ENCODE peak calls at places on chromosomes 5 and 9, in five cellular contexts. One of them, this sample, is unnamed.
A peak's percentile ranks its signal among the peaks of the same experiment; 100 is the strongest.

GRCh38 chr5:158700231-158700996 is 399.3 kb downstream of the EBF1 start:
- DNase-seq in A673: peak; percentile 50
- DNase-seq in upper lobe of right lung: no peak
- DNase-seq in DND-41: no peak
- DNase-seq in left ventricle myocardium inferior: no peak
- DNase-seq in this sample: peak; percentile 30

GRCh38 chr9:126421567-126422428 is 95.2 kb downstream of the MVB12B start:
- DNase-seq in A673: no peak
- DNase-seq in upper lobe of right lung: no peak
- DNase-seq in DND-41: no peak
- DNase-seq in left ventricle myocardium inferior: no peak
- DNase-seq in this sample: no peak

GRCh38 chr9:114026335-114026734 is 51.8 kb downstream of the AMBP start:
- DNase-seq in A673: no peak
- DNase-seq in upper lobe of right lung: no peak
- DNase-seq in DND-41: no peak
- DNase-seq in left ventricle myocardium inferior: no peak
- DNase-seq in this sample: no peak

GRCh38 chr9:76845254-76845653 is 60.7 kb downstream of the PRUNE2 start:
- DNase-seq in A673: no peak
- DNase-seq in upper lobe of right lung: no peak
- DNase-seq in DND-41: no peak
- DNase-seq in left ventricle myocardium inferior: no peak
- DNase-seq in this sample: no peak

GRCh38 chr9:78267889-78268288 is 29.0 kb upstream of the PSAT1 start:
- DNase-seq in A673: no peak
- DNase-seq in upper lobe of right lung: no peak
- DNase-seq in DND-41: no peak
- DNase-seq in left ventricle myocardium inferior: no peak
- DNase-seq in this sample: no peak

GRCh38 chr5:177129206-177129605 is 4.4 kb upstream of the NSD1 start:
- DNase-seq in A673: no peak
- DNase-seq in upper lobe of right lung: peak; percentile 11
- DNase-seq in DND-41: no peak
- DNase-seq in left ventricle myocardium inferior: no peak
- DNase-seq in this sample: no peak

GRCh38 chr9:23153058-23153457 is 673.0 kb downstream of the ELAVL2 start:
- DNase-seq in A673: no peak
- DNase-seq in upper lobe of right lung: no peak
- DNase-seq in DND-41: no peak
- DNase-seq in left ventricle myocardium inferior: no peak
- DNase-seq in this sample: no peak

GRCh38 chr5:105503950-105504349 is 1941.4 kb upstream of the NUDT12 start:
- DNase-seq in A673: no peak
- DNase-seq in upper lobe of right lung: no peak
- DNase-seq in DND-41: no peak
- DNase-seq in left ventricle myocardium inferior: no peak
- DNase-seq in this sample: no peak

GRCh38 chr5:72460413-72460812 is 46.8 kb downstream of the ZNF366 start:
- DNase-seq in A673: no peak
- DNase-seq in upper lobe of right lung: peak; percentile 58
- DNase-seq in DND-41: no peak
- DNase-seq in left ventricle myocardium inferior: no peak
- DNase-seq in this sample: no peak

GRCh38 chr9:12554636-12555035 is 138.5 kb upstream of the TYRP1 start:
- DNase-seq in A673: peak; percentile 58
- DNase-seq in upper lobe of right lung: no peak
- DNase-seq in DND-41: no peak
- DNase-seq in left ventricle myocardium inferior: no peak
- DNase-seq in this sample: no peak

GRCh38 chr5:87229780-87230179 is 37.9 kb upstream of the RASA1 start:
- DNase-seq in A673: no peak
- DNase-seq in upper lobe of right lung: no peak
- DNase-seq in DND-41: no peak
- DNase-seq in left ventricle myocardium inferior: no peak
- DNase-seq in this sample: no peak

GRCh38 chr5:16808936-16809815 is 126.9 kb downstream of the MYO10 start:
- DNase-seq in A673: no peak
- DNase-seq in upper lobe of right lung: no peak
- DNase-seq in DND-41: no peak
- DNase-seq in left ventricle myocardium inferior: no peak
- DNase-seq in this sample: no peak

GRCh38 chr9:98906273-98907040 is 37.2 kb upstream of the COL15A1 start:
- DNase-seq in A673: peak; percentile 15
- DNase-seq in upper lobe of right lung: no peak
- DNase-seq in DND-41: no peak
- DNase-seq in left ventricle myocardium inferior: peak; percentile 62
- DNase-seq in this sample: peak; percentile 52

GRCh38 chr9:130782883-130783537 is 52.0 kb upstream of the ABL1 start:
- DNase-seq in A673: no peak
- DNase-seq in upper lobe of right lung: no peak
- DNase-seq in DND-41: no peak
- DNase-seq in left ventricle myocardium inferior: no peak
- DNase-seq in this sample: no peak

GRCh38 chr9:130775336-130775991 is 59.6 kb upstream of the ABL1 start:
- DNase-seq in A673: no peak
- DNase-seq in upper lobe of right lung: no peak
- DNase-seq in DND-41: no peak
- DNase-seq in left ventricle myocardium inferior: no peak
- DNase-seq in this sample: no peak

GRCh38 chr9:130780865-130781504 is 54.1 kb upstream of the ABL1 start:
- DNase-seq in A673: peak; percentile 96
- DNase-seq in upper lobe of right lung: no peak
- DNase-seq in DND-41: no peak
- DNase-seq in left ventricle myocardium inferior: peak; percentile 56
- DNase-seq in this sample: peak; percentile 92

GRCh38 chr9:130780415-130780814 is 54.6 kb upstream of the ABL1 start:
- DNase-seq in A673: no peak
- DNase-seq in upper lobe of right lung: no peak
- DNase-seq in DND-41: no peak
- DNase-seq in left ventricle myocardium inferior: no peak
- DNase-seq in this sample: no peak

GRCh38 chr9:130779153-130779855 is 55.8 kb upstream of the ABL1 start:
- DNase-seq in A673: no peak
- DNase-seq in upper lobe of right lung: no peak
- DNase-seq in DND-41: no peak
- DNase-seq in left ventricle myocardium inferior: no peak
- DNase-seq in this sample: peak; percentile 38
- H3K27ac ChIP-seq in A673: peak overlapping the region; percentile 84
- H3K27ac ChIP-seq in upper lobe of right lung: no peak overlapping the region
- H3K27ac ChIP-seq in DND-41: no peak overlapping the region
- H3K27ac ChIP-seq in left ventricle myocardium inferior: peak overlapping the region; percentile 71
- H3K27ac ChIP-seq in this sample: peak overlapping the region; percentile 99

DNA sequence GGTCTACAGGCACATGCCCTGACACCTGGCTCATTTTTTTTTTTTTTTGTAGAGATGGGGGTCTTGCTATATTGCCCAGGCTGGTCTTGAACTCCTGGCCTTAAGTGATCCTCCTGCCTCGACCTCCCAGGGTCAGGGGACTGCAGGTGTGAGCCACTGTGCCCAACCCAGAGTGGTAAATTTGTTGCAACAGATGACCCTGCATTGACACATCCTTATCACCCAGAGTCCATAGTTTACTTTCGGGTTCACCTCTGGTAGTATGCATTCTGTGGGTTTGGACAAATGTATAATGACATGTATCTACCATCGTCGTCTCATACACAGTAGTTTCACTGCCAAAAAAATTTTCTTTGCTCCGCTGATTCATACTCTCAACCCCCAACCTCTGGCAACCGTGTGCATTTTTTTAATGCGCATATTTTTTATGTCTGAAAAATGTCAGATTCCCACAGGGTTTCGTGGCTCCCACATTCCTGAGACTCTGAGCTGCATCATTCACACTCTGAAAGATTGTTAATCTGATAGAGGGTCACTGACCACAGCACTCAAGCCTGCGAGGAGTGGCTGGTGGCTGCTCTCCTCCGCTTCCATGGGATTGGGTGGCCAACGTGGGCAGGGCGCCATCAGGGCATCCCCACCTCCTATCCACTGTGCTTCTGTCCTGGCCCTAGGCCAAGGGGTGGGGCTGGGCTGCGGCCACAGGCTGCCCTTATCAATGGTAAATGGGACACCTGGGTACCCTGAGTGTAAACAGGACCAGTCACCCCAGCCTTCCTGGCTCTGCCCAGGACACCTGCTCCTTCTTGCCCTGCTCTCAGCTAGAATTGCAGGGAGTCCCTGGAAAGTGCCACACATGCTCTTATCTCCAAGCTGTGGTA is 9.6 kb downstream of the NDST1 start:
- DNase-seq in A673: no peak
- DNase-seq in upper lobe of right lung: peak; percentile 86
- DNase-seq in DND-41: no peak
- DNase-seq in left ventricle myocardium inferior: peak; percentile 59
- DNase-seq in this sample: peak; percentile 59
- H3K4me1 ChIP-seq in A673: peaks cover 14% of the 10 kb centered on the region
- H3K4me1 ChIP-seq in upper lobe of right lung: peaks cover 86% of the 10 kb centered on the region
- H3K4me1 ChIP-seq in DND-41: no peaks in the 10 kb centered on the region
- H3K4me1 ChIP-seq in left ventricle myocardium inferior: peaks cover 99% of the 10 kb centered on the region
- H3K4me1 ChIP-seq in this sample: peaks cover 6% of the 10 kb centered on the region

DNA sequence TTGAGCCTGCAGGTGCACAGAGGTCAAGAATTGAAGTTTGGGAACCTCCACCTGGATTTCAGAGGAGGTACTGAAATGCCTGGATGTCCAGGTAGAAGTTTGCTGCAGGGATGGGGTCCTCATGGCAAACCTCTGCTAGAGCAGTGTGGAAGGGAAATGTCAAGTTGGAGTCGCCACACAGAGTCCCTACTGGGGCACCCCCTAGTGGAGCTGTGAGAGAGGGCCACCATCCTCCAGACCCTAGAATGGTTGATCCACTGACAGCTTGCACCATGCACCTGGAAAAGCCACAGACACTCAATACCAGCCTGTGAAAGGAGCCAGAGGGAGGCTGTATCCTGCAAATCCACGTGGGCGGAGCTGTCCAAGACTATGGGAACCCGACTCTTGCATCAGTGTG is 78.0 kb downstream of the GABRA1 start:
- DNase-seq in A673: no peak
- DNase-seq in upper lobe of right lung: no peak
- DNase-seq in DND-41: peak; percentile 4
- DNase-seq in left ventricle myocardium inferior: no peak
- DNase-seq in this sample: no peak
- TF ChIP-seq CTCF in A673: no peak
- TF ChIP-seq CTCF in upper lobe of right lung: no peak
- TF ChIP-seq CTCF in DND-41: peak; percentile 19
- TF ChIP-seq CTCF in left ventricle myocardium inferior: no peak
- TF ChIP-seq CTCF in this sample: no peak

GRCh38 chr9:5512658-5513452 is 2.5 kb downstream of the PDCD1LG2 start:
- DNase-seq in A673: no peak
- DNase-seq in upper lobe of right lung: no peak
- DNase-seq in DND-41: no peak
- DNase-seq in left ventricle myocardium inferior: no peak
- DNase-seq in this sample: no peak
- H3K27ac ChIP-seq in A673: no peak overlapping the region
- H3K27ac ChIP-seq in upper lobe of right lung: no peak overlapping the region
- H3K27ac ChIP-seq in DND-41: no peak overlapping the region
- H3K27ac ChIP-seq in left ventricle myocardium inferior: peak overlapping the region; percentile 83
- H3K27ac ChIP-seq in this sample: no peak overlapping the region

GRCh38 chr5:133930061-133930823 is 38.2 kb downstream of the C5orf15 start:
- DNase-seq in A673: no peak
- DNase-seq in upper lobe of right lung: no peak
- DNase-seq in DND-41: no peak
- DNase-seq in left ventricle myocardium inferior: no peak
- DNase-seq in this sample: no peak
- H3K4me1 ChIP-seq in A673: peaks cover 25% of the 10 kb centered on the region
- H3K4me1 ChIP-seq in upper lobe of right lung: no peaks in the 10 kb centered on the region
- H3K4me1 ChIP-seq in DND-41: no peaks in the 10 kb centered on the region
- H3K4me1 ChIP-seq in left ventricle myocardium inferior: peaks cover 12% of the 10 kb centered on the region
- H3K4me1 ChIP-seq in this sample: no peaks in the 10 kb centered on the region

This sample was measured in uterus.